ENCODE peak calls at places on chromosomes 13 and 19, in ten cellular contexts. A is transverse colon; L is A673; R is CD8-positive, alpha-beta T cell; C is neural progenitor cell; S is left ventricle myocardium inferior; Q is astrocyte; H is endodermal cell; N is heart right ventricle; W is upper lobe of left lung. Y is an unnamed sample.

GRCh38 chr13:42990147-42990990 is 1.7 kb downstream of the EPSTI1 start:
- DNase-seq in A (no peak), L (no peak), R (no peak), C (no peak), S (no peak), Q (no peak), H (no peak), N (no peak), W (no peak), Y (no peak)

GRCh38 chr19:31718898-31719297 is 369.7 kb upstream of the TSHZ3 start:
- DNase-seq in A (no peak), L (no peak), R (no peak), C (no peak), S (no peak), Q (peak; percentile 43), H (no peak), N (no peak), W (no peak), Y (no peak)

GRCh38 chr13:33676700-33677048 is 141.3 kb upstream of the RFC3 start:
- DNase-seq in A (peak; percentile 58), L (peak; percentile 52), R (no peak), C (no peak), S (peak; percentile 31), Q (peak; percentile 37), H (no peak), N (peak; percentile 64), W (peak; percentile 68), Y (no peak)

GRCh38 chr19:9819590-9819898 is 665 bp upstream of the FBXL12 start:
- DNase-seq in A (no peak), L (no peak), R (no peak), C (no peak), S (no peak), Q (no peak), H (no peak), N (no peak), W (no peak), Y (no peak)

GRCh38 chr19:34667349-34668076 is 9.4 kb downstream of the SCGB2B2 start:
- DNase-seq in A (no peak), L (peak; percentile 16), R (no peak), C (no peak), S (no peak), Q (peak; percentile 3), H (no peak), N (no peak), W (peak; percentile 62), Y (peak; percentile 12)

GRCh38 chr19:13102666-13103584 is at the start of gene LYL1:
- DNase-seq in A (peak; percentile 76), L (no peak), R (peak; percentile 39), C (peak; percentile 83), S (peak; percentile 87), Q (no peak), H (peak; percentile 90), N (peak; percentile 91), W (peak; percentile 86), Y (peak; percentile 95)

GRCh38 chr13:108702171-108702570 is 72.8 kb downstream of the MYO16 start:
- DNase-seq in A (no peak), L (no peak), R (no peak), C (no peak), S (no peak), Q (no peak), H (no peak), N (no peak), W (no peak), Y (no peak)

GRCh38 chr13:45333251-45333972 is 7.6 kb downstream of the TPT1 start:
- DNase-seq in A (no peak), L (no peak), R (no peak), C (no peak), S (no peak), Q (no peak), H (no peak), N (no peak), W (no peak), Y (no peak)

GRCh38 chr13:51666316-51666715 is 82.1 kb downstream of the WDFY2 start:
- DNase-seq in A (no peak), L (no peak), R (no peak), C (no peak), S (no peak), Q (no peak), H (no peak), N (no peak), W (no peak), Y (no peak)

DNA sequence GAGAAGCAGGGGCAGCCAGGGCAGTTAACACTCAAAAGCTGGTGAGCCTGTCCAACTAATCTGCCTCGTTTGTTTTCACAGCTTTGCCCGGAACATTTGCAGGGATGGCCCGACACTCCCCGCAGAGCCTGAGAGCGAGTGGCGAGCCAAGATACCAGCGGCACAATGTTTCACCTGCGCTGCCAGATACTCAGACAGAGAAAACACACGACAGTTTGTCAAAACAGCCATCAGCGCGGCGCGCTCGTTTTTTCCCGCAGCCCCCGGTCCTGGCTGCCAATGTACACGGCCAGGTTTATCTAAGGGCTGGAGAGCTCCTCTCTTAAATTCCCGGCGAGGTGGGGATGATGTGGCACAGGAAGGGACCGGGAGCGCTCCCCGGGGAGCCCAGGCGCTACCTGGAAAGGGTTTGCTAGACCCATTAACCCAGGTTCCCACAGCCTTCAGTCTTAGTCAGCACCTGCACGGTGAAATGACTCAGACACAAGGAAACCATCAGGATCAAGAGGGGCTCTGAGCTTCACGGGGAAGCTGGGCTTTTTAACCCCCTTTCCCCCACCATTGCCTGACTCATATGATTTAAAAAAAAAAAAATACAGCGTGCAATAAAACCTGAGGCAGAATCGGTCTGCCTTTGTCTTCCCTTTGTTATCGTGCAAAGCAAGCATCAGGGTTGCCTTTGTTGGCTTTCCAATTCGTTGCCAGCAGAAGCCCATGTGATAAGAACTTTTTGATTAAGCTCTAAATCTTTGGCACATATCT is 186.2 kb downstream of the EFNB2 start:
- DNase-seq in A (peak; percentile 69), L (no peak), R (no peak), C (peak; percentile 71), S (peak; percentile 14), Q (peak; percentile 57), H (peak; percentile 90), N (peak; percentile 11), W (peak; percentile 58), Y (peak; percentile 32)
- H3K4me3 ChIP-seq in A (peak overlapping the region; percentile 53), L (no peak overlapping the region), R (no peak overlapping the region), C (peak overlapping the region; percentile 55), S (peak overlapping the region; percentile 47), Q (peak overlapping the region; percentile 61), H (peak overlapping the region; percentile 77), N (no peak overlapping the region), W (peak overlapping the region; percentile 28), Y (peak overlapping the region; percentile 27)

GRCh38 chr13:111110054-111110453 is 5.1 kb upstream of the ARHGEF7 start:
- DNase-seq in A (no peak), L (no peak), R (no peak), C (no peak), S (no peak), Q (no peak), H (no peak), N (no peak), W (no peak), Y (no peak)
- H3K27me3 ChIP-seq in A (peaks cover 71% of the 10 kb centered on the region), L (peaks cover 90% of the 10 kb centered on the region), R (peaks cover 25% of the 10 kb centered on the region), C (peaks cover 58% of the 10 kb centered on the region), S (peaks cover 46% of the 10 kb centered on the region), Q (peaks cover 37% of the 10 kb centered on the region), H (peaks cover 53% of the 10 kb centered on the region), N (peaks cover 46% of the 10 kb centered on the region), W (no peaks in the 10 kb centered on the region), Y (peaks cover 38% of the 10 kb centered on the region)

DNA sequence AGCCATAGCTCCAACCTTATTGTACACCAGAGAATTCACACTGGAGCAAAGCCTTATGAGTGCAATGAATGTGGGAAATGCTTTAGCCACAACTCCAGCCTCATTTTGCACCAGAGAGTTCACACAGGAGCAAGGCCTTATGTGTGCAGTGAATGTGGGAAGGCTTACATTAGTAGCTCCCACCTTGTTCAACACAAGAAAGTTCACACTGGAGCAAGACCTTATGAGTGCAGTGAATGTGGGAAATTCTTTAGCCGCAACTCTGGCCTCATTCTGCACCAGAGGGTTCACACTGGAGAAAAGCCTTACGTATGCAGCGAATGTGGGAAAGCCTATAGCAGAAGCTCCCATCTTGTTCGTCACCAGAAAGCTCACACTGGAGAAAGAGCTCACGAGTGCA is 5.9 kb upstream of the TRAPPC2B start:
- DNase-seq in A (no peak), L (no peak), R (no peak), C (no peak), S (no peak), Q (no peak), H (no peak), N (no peak), W (no peak), Y (no peak)
- H3K36me3 ChIP-seq in A (peaks cover 53% of the 10 kb centered on the region), L (peaks cover 41% of the 10 kb centered on the region), R (peaks cover 34% of the 10 kb centered on the region), C (no peaks in the 10 kb centered on the region), S (peaks cover 77% of the 10 kb centered on the region), Q (peaks cover 30% of the 10 kb centered on the region), H (peaks cover 61% of the 10 kb centered on the region), N (peaks cover 28% of the 10 kb centered on the region), W (peaks cover 61% of the 10 kb centered on the region), Y (peaks cover 35% of the 10 kb centered on the region)

GRCh38 chr13:73741111-73741510 is 393.1 kb downstream of the KLF12 start:
- DNase-seq in A (no peak), L (no peak), R (no peak), C (no peak), S (no peak), Q (no peak), H (peak; percentile 55), N (no peak), W (no peak), Y (no peak)
- H3K4me3 ChIP-seq in A (peak overlapping the region; percentile 7), L (no peak overlapping the region), R (no peak overlapping the region), C (no peak overlapping the region), S (peak overlapping the region; percentile 10), Q (no peak overlapping the region), H (no peak overlapping the region), N (no peak overlapping the region), W (no peak overlapping the region), Y (no peak overlapping the region)

DNA sequence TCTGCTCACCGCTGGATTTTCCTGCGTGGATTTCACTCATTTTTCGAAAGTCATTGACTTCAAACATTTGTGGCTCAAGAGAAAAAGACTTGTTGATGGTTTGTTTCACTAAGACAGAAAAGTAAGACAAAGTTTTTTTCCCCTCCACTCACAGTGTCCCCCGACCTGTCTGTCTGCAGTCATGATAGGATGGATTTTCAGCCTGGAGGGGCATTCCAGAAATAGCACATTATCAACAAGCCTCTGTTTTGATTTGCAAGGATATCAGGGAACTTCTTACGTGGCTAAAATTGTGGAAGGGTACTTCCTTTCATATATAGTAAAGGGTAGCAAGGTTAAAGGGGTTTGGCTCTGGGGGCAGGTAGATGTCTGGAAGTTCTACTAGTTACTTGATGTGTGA is 11.8 kb downstream of the SOX21 start:
- DNase-seq in A (no peak), L (no peak), R (no peak), C (no peak), S (no peak), Q (no peak), H (no peak), N (no peak), W (no peak), Y (no peak)
- H3K27me3 ChIP-seq in A (peaks cover 89% of the 10 kb centered on the region), L (peaks cover 94% of the 10 kb centered on the region), R (peaks cover 9% of the 10 kb centered on the region), C (peaks cover 45% of the 10 kb centered on the region), S (peaks cover 99% of the 10 kb centered on the region), Q (peaks cover 60% of the 10 kb centered on the region), H (peaks cover 84% of the 10 kb centered on the region), N (peaks cover 74% of the 10 kb centered on the region), W (peaks cover 3% of the 10 kb centered on the region), Y (peaks cover 65% of the 10 kb centered on the region)

DNA sequence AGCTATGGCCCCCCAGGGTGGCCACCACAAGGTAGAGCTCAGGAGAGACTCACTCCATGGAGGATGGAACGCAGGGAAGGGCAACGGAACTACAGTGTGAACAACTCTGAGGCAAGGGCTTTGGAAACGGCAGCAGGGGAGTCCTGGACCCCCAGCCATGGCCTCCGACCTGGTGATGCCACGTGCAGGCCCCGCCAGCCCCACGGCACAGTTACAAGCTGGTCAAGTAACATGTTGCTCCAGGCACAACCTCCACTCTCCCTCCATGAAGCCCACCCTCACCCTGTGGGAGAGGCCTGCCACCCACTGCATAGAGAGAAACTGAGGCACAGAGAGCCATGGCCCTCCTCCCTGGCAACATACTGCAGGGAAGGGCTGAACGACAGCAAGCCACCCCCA is 9.1 kb upstream of the CERS1 start:
- DNase-seq in A (no peak), L (no peak), R (no peak), C (no peak), S (no peak), Q (no peak), H (no peak), N (no peak), W (no peak), Y (no peak)
- H3K36me3 ChIP-seq in A (peaks cover 10% of the 10 kb centered on the region), L (peaks cover 3% of the 10 kb centered on the region), R (peaks cover 28% of the 10 kb centered on the region), C (no peaks in the 10 kb centered on the region), S (peaks cover 60% of the 10 kb centered on the region), Q (peaks cover 5% of the 10 kb centered on the region), H (peaks cover 26% of the 10 kb centered on the region), N (peaks cover 3% of the 10 kb centered on the region), W (peaks cover 88% of the 10 kb centered on the region), Y (no peaks in the 10 kb centered on the region)